ENCODE peak calls at places on chromosomes 3 and 15, in ten cellular contexts. X is DMS 273 treated with DMSO at 0.1 percent for 48 hours; D is stimulated activated naive CD4-positive, alpha-beta T cell; B is fibroblast of the aortic adventitia; C is NCI-H2081; W is progenitor cell of endocrine pancreas; R is amniotic epithelial cell; T is effector memory CD8-positive, alpha-beta T cell; S is cardiac fibroblast; L is GM10248. F is an unnamed sample.

GRCh38 chr15:91376016-91376415 is 276.0 kb downstream of the SV2B start:
- DNase-seq in X (no peak), D (no peak), B (no peak), C (no peak), W (no peak), R (no peak), T (no peak), S (peak), L (no peak), F (no peak)

GRCh38 chr15:63075072-63075995 is 32.8 kb downstream of the TPM1 start:
- DNase-seq in X (no peak), D (no peak), B (peak), C (no peak), W (no peak), R (peak), T (no peak), S (peak), L (no peak), F (no peak)

GRCh38 chr15:80560601-80561025 is 134.5 kb upstream of the ABHD17C start:
- DNase-seq in X (no peak), D (no peak), B (no peak), C (no peak), W (no peak), R (no peak), T (no peak), S (no peak), L (peak), F (no peak)

GRCh38 chr15:99197861-99198260 is 51.5 kb downstream of the TTC23 start:
- DNase-seq in X (no peak), D (no peak), B (peak), C (no peak), W (no peak), R (peak), T (no peak), S (no peak), L (no peak), F (no peak)

GRCh38 chr3:106688463-106688862 is 688.8 kb upstream of the CCDC54 start:
- DNase-seq in X (no peak), D (no peak), B (peak), C (peak), W (no peak), R (peak), T (no peak), S (peak), L (no peak), F (no peak)

GRCh38 chr3:170493712-170494182 is 75.1 kb downstream of the CLDN11 start:
- DNase-seq in X (no peak), D (no peak), B (peak), C (no peak), W (no peak), R (peak), T (no peak), S (peak), L (no peak), F (no peak)

GRCh38 chr15:75231836-75232235 is 26.3 kb upstream of the GOLGA6C start:
- DNase-seq in X (no peak), D (no peak), B (no peak), C (no peak), W (no peak), R (no peak), T (no peak), S (no peak), L (no peak), F (no peak)

GRCh38 chr3:114365268-114365667 is 71.4 kb downstream of the TIGIT start:
- DNase-seq in X (no peak), D (no peak), B (no peak), C (no peak), W (no peak), R (peak), T (no peak), S (no peak), L (no peak), F (no peak)

GRCh38 chr3:55283441-55283925 is 203.6 kb downstream of the WNT5A start:
- DNase-seq in X (no peak), D (no peak), B (no peak), C (no peak), W (no peak), R (no peak), T (no peak), S (no peak), L (no peak), F (no peak)

GRCh38 chr3:47892284-47892683 is 89.3 kb downstream of the DHX30 start:
- DNase-seq in X (no peak), D (no peak), B (no peak), C (no peak), W (no peak), R (no peak), T (no peak), S (no peak), L (no peak), F (no peak)